ENCODE peak calls at places on chromosomes 7 and 10, in five cellular contexts. One of them, this sample, is unnamed.

GRCh38 chr10:112713411-112713810 is 236.6 kb upstream of the TCF7L2 start:
- DNase-seq in ecto neural progenitor cell: no peak
- DNase-seq in tibial nerve: no peak
- DNase-seq in HEK293T: no peak
- DNase-seq in tibial artery: no peak
- DNase-seq in this sample: no peak

GRCh38 chr7:27774717-27775328 is 34.9 kb downstream of the TAX1BP1 start:
- DNase-seq in ecto neural progenitor cell: no peak
- DNase-seq in tibial nerve: no peak
- DNase-seq in HEK293T: peak; percentile 10
- DNase-seq in tibial artery: no peak
- DNase-seq in this sample: no peak

GRCh38 chr10:20466731-20467130 is 430.4 kb downstream of the NEBL start:
- DNase-seq in ecto neural progenitor cell: no peak
- DNase-seq in tibial nerve: no peak
- DNase-seq in HEK293T: no peak
- DNase-seq in tibial artery: no peak
- DNase-seq in this sample: no peak

GRCh38 chr7:26857534-26858228 is 6.7 kb downstream of the SKAP2 start:
- DNase-seq in ecto neural progenitor cell: peak; percentile 64
- DNase-seq in tibial nerve: peak; percentile 11
- DNase-seq in HEK293T: peak; percentile 53
- DNase-seq in tibial artery: no peak
- DNase-seq in this sample: no peak

GRCh38 chr7:103989785-103990775 is 622 bp upstream of the RELN start:
- DNase-seq in ecto neural progenitor cell: no peak
- DNase-seq in tibial nerve: no peak
- DNase-seq in HEK293T: peak; percentile 36
- DNase-seq in tibial artery: no peak
- DNase-seq in this sample: no peak

GRCh38 chr10:24872049-24872789 is 80.2 kb downstream of the PRTFDC1 start:
- DNase-seq in ecto neural progenitor cell: peak; percentile 60
- DNase-seq in tibial nerve: no peak
- DNase-seq in HEK293T: no peak
- DNase-seq in tibial artery: no peak
- DNase-seq in this sample: no peak

GRCh38 chr7:2529161-2530075 is 9.8 kb downstream of the LFNG start:
- DNase-seq in ecto neural progenitor cell: no peak
- DNase-seq in tibial nerve: peak; percentile 42
- DNase-seq in HEK293T: no peak
- DNase-seq in tibial artery: peak; percentile 81
- DNase-seq in this sample: no peak

GRCh38 chr10:132705173-132705572 is 80.8 kb downstream of the NKX6-2 start:
- DNase-seq in ecto neural progenitor cell: no peak
- DNase-seq in tibial nerve: no peak
- DNase-seq in HEK293T: no peak
- DNase-seq in tibial artery: no peak
- DNase-seq in this sample: peak; percentile 40

GRCh38 chr7:158239290-158239981 is 348.2 kb downstream of the PTPRN2 start:
- DNase-seq in ecto neural progenitor cell: no peak
- DNase-seq in tibial nerve: no peak
- DNase-seq in HEK293T: no peak
- DNase-seq in tibial artery: no peak
- DNase-seq in this sample: no peak

GRCh38 chr10:75486591-75486990 is 55.2 kb downstream of the LRMDA start:
- DNase-seq in ecto neural progenitor cell: no peak
- DNase-seq in tibial nerve: no peak
- DNase-seq in HEK293T: no peak
- DNase-seq in tibial artery: no peak
- DNase-seq in this sample: no peak

GRCh38 chr10:116974442-116975005 is 30.5 kb downstream of the SHTN1 start:
- DNase-seq in ecto neural progenitor cell: no peak
- DNase-seq in tibial nerve: no peak
- DNase-seq in HEK293T: no peak
- DNase-seq in tibial artery: no peak
- DNase-seq in this sample: no peak

GRCh38 chr7:52955522-52955921 is 79.9 kb upstream of the POM121L12 start:
- DNase-seq in ecto neural progenitor cell: no peak
- DNase-seq in tibial nerve: no peak
- DNase-seq in HEK293T: no peak
- DNase-seq in tibial artery: no peak
- DNase-seq in this sample: no peak